ENCODE peak calls at places on chromosomes 11 and 22, in six cellular contexts. J is substantia nigra, T is neural progenitor cell, E is heart right ventricle, C is transverse colon, L is HCT116. Y is an unnamed sample.

GRCh38 chr11:75733346-75734107 is 15.9 kb downstream of the MOGAT2 start:
- DNase-seq in J (no peak), T (peak; percentile 39), E (no peak), C (no peak), L (no peak), Y (peak; percentile 60)

GRCh38 chr22:22984967-22985366 is 85.4 kb upstream of the GNAZ start:
- DNase-seq in J (no peak), T (no peak), E (no peak), C (no peak), L (no peak), Y (no peak)

GRCh38 chr11:109123811-109124787 is 297.9 kb upstream of the C11orf87 start:
- DNase-seq in J (peak; percentile 8), T (no peak), E (peak; percentile 42), C (no peak), L (no peak), Y (peak; percentile 91)

GRCh38 chr11:12921580-12922157 is 87.4 kb upstream of the RASSF10 start:
- DNase-seq in J (no peak), T (no peak), E (no peak), C (no peak), L (no peak), Y (no peak)

GRCh38 chr11:121706884-121707283 is 254.1 kb upstream of the SORL1-AS1 start:
- DNase-seq in J (no peak), T (no peak), E (no peak), C (no peak), L (no peak), Y (no peak)

GRCh38 chr11:4839851-4840549 is 9.0 kb downstream of the OR51S1 start:
- DNase-seq in J (no peak), T (no peak), E (no peak), C (no peak), L (no peak), Y (no peak)

GRCh38 chr11:57476223-57476882 is 16.0 kb downstream of the RTN4RL2 start:
- DNase-seq in J (peak; percentile 50), T (peak; percentile 59), E (peak; percentile 69), C (peak; percentile 50), L (no peak), Y (peak; percentile 91)

GRCh38 chr11:85575388-85575787 is 51.8 kb downstream of the DLG2 start:
- DNase-seq in J (no peak), T (no peak), E (no peak), C (no peak), L (no peak), Y (no peak)

GRCh38 chr11:134999490-135000066 is 587.5 kb upstream of the B3GAT1 start:
- DNase-seq in J (no peak), T (peak; percentile 68), E (no peak), C (no peak), L (no peak), Y (no peak)
- H3K27ac ChIP-seq in J (no peak overlapping the region), T (peak overlapping the region; percentile 68), E (no peak overlapping the region), C (no peak overlapping the region), L (no peak overlapping the region), Y (no peak overlapping the region)

GRCh38 chr11:119421941-119422504 is 949 bp downstream of the THY1 start:
- DNase-seq in J (peak; percentile 73), T (peak; percentile 74), E (no peak), C (no peak), L (no peak), Y (peak; percentile 84)
- H3K27ac ChIP-seq in J (no peak overlapping the region), T (no peak overlapping the region), E (peak overlapping the region; percentile 52), C (peak overlapping the region; percentile 70), L (no peak overlapping the region), Y (peak overlapping the region; percentile 68)

GRCh38 chr11:61123775-61124571 is 21.7 kb downstream of the CD5 start:
- DNase-seq in J (no peak), T (no peak), E (no peak), C (no peak), L (no peak), Y (peak; percentile 91)

GRCh38 chr11:61125310-61125684 is 23.0 kb downstream of the CD5 start:
- DNase-seq in J (no peak), T (no peak), E (no peak), C (no peak), L (no peak), Y (no peak)

GRCh38 chr11:61127991-61128390 is 25.7 kb downstream of the CD5 start:
- DNase-seq in J (no peak), T (no peak), E (no peak), C (no peak), L (no peak), Y (no peak)

GRCh38 chr11:61124574-61125309 is 22.5 kb downstream of the CD5 start:
- DNase-seq in J (no peak), T (peak; percentile 21), E (no peak), C (no peak), L (no peak), Y (no peak)

DNA sequence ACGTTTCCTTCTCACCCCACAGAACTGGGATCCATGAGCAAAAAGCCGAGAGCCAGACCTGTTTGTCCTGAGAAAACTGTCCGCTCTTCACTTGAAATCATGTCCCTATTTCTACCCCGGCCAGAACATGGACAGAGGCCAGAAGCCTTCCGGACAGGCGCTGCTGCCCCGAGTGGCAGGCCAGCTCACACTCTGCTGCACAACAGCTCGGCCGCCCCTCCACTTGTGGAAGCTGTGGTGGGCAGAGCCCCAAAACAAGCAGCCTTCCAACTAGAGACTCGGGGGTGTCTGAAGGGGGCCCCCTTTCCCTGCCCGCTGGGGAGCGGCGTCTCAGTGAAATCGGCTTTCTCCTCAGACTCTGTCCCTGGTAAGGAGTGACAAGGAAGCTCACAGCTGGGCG is 24.0 kb downstream of the CD5 start:
- DNase-seq in J (no peak), T (peak; percentile 56), E (peak; percentile 48), C (no peak), L (no peak), Y (peak; percentile 87)
- H3K27ac ChIP-seq in J (no peak overlapping the region), T (no peak overlapping the region), E (no peak overlapping the region), C (no peak overlapping the region), L (no peak overlapping the region), Y (no peak overlapping the region)

GRCh38 chr11:134037093-134037908 is 31.6 kb upstream of the JAM3 start:
- DNase-seq in J (peak; percentile 91), T (peak; percentile 79), E (peak; percentile 81), C (peak; percentile 72), L (no peak), Y (peak; percentile 91)
- H3K27ac ChIP-seq in J (peak overlapping the region; percentile 70), T (no peak overlapping the region), E (peak overlapping the region; percentile 87), C (peak overlapping the region; percentile 85), L (no peak overlapping the region), Y (peak overlapping the region; percentile 33)

DNA sequence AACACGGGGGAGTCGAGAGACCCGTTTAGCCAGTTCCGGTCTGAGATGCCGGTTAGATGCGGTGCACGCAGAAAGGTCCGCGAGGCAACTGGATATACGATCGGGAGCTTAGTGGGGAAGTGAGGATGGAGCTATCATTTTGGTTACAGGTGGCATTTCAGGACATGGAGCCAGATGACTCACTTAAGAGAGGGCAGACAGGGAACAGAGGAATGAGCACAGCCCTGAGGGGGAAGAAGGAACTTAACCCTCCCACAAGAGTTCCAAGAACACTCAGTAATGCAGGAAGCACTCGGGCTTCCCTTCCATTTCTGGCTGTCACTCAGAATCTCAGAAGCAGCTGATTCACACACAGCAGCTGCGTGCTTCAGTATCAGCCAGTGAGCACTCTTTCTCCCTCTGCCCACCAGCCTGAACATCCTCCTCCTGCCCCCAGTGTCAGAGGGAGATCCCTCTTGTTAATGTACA is 34.9 kb downstream of the EFCAB6 start:
- DNase-seq in J (no peak), T (no peak), E (no peak), C (no peak), L (no peak), Y (peak; percentile 73)
- H3K27ac ChIP-seq in J (no peak overlapping the region), T (no peak overlapping the region), E (no peak overlapping the region), C (no peak overlapping the region), L (no peak overlapping the region), Y (no peak overlapping the region)

GRCh38 chr11:124760205-124760652 is 1.9 kb downstream of the ESAM start:
- DNase-seq in J (no peak), T (peak; percentile 28), E (peak; percentile 69), C (no peak), L (no peak), Y (peak; percentile 82)

GRCh38 chr11:124759268-124760204 is 2.6 kb downstream of the ESAM start:
- DNase-seq in J (no peak), T (peak; percentile 62), E (peak; percentile 80), C (no peak), L (no peak), Y (peak; percentile 65)

GRCh38 chr11:124756753-124757227 is 4.7 kb upstream of the VSIG2 start:
- DNase-seq in J (no peak), T (no peak), E (no peak), C (no peak), L (no peak), Y (peak; percentile 68)

GRCh38 chr11:124757320-124757719 is 4.8 kb downstream of the ESAM start:
- DNase-seq in J (no peak), T (no peak), E (no peak), C (no peak), L (no peak), Y (peak; percentile 77)

DNA sequence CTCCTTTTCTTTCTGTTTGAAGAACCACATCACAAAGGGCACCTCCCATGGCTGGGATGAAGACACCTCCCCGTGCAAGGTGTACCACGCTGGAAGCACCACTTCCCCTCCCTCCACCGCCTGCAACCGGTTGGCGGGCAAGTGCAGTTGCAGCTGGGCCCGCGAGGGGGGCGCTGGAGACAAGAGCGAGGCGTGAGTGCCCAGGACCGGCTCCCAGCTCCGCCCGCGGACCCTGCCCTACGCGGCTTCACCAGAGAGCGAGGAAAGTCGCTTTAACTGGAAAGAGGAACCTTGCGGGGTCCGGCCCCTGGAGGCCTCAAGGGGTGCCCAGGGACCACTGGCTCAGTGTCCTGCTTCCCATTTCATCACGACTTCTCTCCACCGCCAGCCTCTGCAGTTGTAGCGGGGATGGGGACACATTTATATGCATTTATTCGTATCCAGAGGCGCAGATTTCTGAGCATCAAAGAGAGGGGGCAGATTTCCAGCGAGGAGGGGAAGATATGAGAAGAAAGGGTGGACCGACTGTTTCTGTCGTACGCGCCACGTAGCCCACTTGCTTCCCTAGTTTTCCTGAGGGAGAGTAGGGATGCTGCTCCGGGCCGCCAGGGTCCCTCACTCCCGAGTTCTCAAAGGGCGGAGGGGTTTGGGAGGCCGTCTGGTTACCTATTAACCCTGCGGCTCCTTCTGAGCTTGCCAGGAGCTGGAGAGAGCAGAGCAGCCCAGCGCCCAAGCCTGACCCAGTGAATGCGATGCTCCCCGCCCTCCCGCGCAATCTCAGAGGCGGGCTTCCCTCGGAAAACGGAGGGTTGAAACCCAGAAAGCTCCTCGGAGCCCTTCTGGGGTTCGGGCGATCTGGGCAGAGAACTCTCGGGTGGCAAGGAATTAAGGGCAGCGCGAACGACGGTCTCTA is 3.5 kb downstream of the ESAM start:
- DNase-seq in J (peak; percentile 52), T (peak; percentile 94), E (peak; percentile 78), C (peak; percentile 91), L (peak; percentile 59), Y (peak; percentile 97)
- H3K27ac ChIP-seq in J (no peak overlapping the region), T (no peak overlapping the region), E (peak overlapping the region; percentile 88), C (peak overlapping the region; percentile 48), L (no peak overlapping the region), Y (no peak overlapping the region)

GRCh38 chr22:28771195-28771791 is 1.2 kb upstream of the CCDC117 start:
- DNase-seq in J (no peak), T (no peak), E (no peak), C (no peak), L (no peak), Y (no peak)
- H3K27ac ChIP-seq in J (no peak overlapping the region), T (no peak overlapping the region), E (no peak overlapping the region), C (no peak overlapping the region), L (no peak overlapping the region), Y (no peak overlapping the region)

Y was measured in osteoblast.